ENCODE peak calls at places on chromosomes 4 and X, in four cellular contexts. X, N, Y and Q are unnamed samples.
A peak's percentile ranks its signal among the peaks of the same experiment; 100 is the strongest.

GRCh38 chr4:186669159-186669720 is 54.4 kb downstream of the FAT1 start:
- DNase-seq in X (peak; percentile 50), Y (no peak), N (peak; percentile 61), Q (no peak)

GRCh38 chr4:118997601-118998000 is 108.9 kb downstream of the SYNPO2 start:
- DNase-seq in N (no peak), Y (no peak), X (no peak), Q (no peak)

GRCh38 chr4:40325406-40326019 is 9.6 kb upstream of the CHRNA9 start:
- DNase-seq in N (peak; percentile 41), X (peak; percentile 54), Y (peak; percentile 72), Q (peak; percentile 48)

GRCh38 chr4:118141240-118141639 is 107.0 kb downstream of the NDST3 start:
- DNase-seq in X (no peak), Y (no peak), N (no peak), Q (no peak)

GRCh38 chr4:13984996-13985780 is 357.7 kb upstream of the BOD1L1 start:
- DNase-seq in N (no peak), Y (no peak), X (no peak), Q (no peak)

GRCh38 chr4:151359576-151359975 is 34.2 kb upstream of the SH3D19 start:
- DNase-seq in N (no peak), Y (no peak), X (no peak), Q (no peak)

GRCh38 chrX:34371740-34372139 is 239.6 kb upstream of the FAM47A start:
- DNase-seq in Y (no peak), X (no peak), N (no peak), Q (no peak)

GRCh38 chr4:139324620-139325019 is 22.3 kb upstream of the NDUFC1 start:
- DNase-seq in X (no peak), N (no peak), Y (no peak), Q (no peak)

GRCh38 chrX:153645921-153646481 is 1.0 kb upstream of the DUSP9 start:
- DNase-seq in N (no peak), Y (no peak), X (peak; percentile 79), Q (no peak)

GRCh38 chrX:21056636-21057035 is 317.6 kb upstream of the CNKSR2 start:
- DNase-seq in Y (no peak), N (no peak), X (no peak), Q (no peak)

GRCh38 chr4:8590546-8590880 is 2.1 kb upstream of the CPZ start:
- DNase-seq in N (no peak), Y (no peak), X (no peak), Q (no peak)

GRCh38 chr4:184453402-184454160 is 20.8 kb downstream of the IRF2 start:
- DNase-seq in Y (peak; percentile 23), N (no peak), X (no peak), Q (peak; percentile 21)

GRCh38 chr4:83024233-83024632 is 10.8 kb upstream of the COPS4 start:
- DNase-seq in N (no peak), X (no peak), Y (no peak), Q (no peak)

GRCh38 chr4:159252491-159252890 is 149.6 kb downstream of the RAPGEF2 start:
- DNase-seq in N (no peak), X (no peak), Y (no peak), Q (no peak)

GRCh38 chr4:6532102-6532501 is 42.9 kb upstream of the MAN2B2 start:
- DNase-seq in X (no peak), N (no peak), Y (no peak), Q (no peak)

GRCh38 chr4:153929651-153930050 is 140.8 kb upstream of the SFRP2 start:
- DNase-seq in Y (no peak), N (no peak), X (no peak), Q (no peak)

GRCh38 chr4:122705035-122705434 is 27.5 kb upstream of the BBS12 start:
- DNase-seq in X (no peak), Y (no peak), N (no peak), Q (no peak)

GRCh38 chr4:154586296-154587033 is 4.1 kb downstream of the FGA start:
- DNase-seq in Y (no peak), X (no peak), N (no peak), Q (no peak)

GRCh38 chr4:26204911-26205368 is 115.9 kb upstream of the RBPJ start:
- DNase-seq in X (no peak), N (peak; percentile 22), Y (no peak), Q (no peak)

GRCh38 chr4:140856692-140857091 is 100.5 kb upstream of the TBC1D9 start:
- DNase-seq in X (no peak), N (no peak), Y (no peak), Q (no peak)

GRCh38 chr4:75867135-75867534 is 35.1 kb downstream of the PPEF2 start:
- DNase-seq in X (no peak), N (no peak), Y (no peak), Q (no peak)

GRCh38 chrX:18390941-18391538 is 34.4 kb upstream of the CDKL5 start:
- DNase-seq in Y (peak; percentile 28), N (peak; percentile 63), X (peak; percentile 14), Q (peak; percentile 50)

GRCh38 chr4:163606885-163607284 is 112.4 kb downstream of the TMA16 start:
- DNase-seq in Y (no peak), N (no peak), X (no peak), Q (no peak)

GRCh38 chr4:10606483-10607155 is 77.9 kb downstream of the CLNK start:
- DNase-seq in N (no peak), X (no peak), Y (no peak), Q (no peak)

GRCh38 chr4:78065514-78066192 is 8.5 kb downstream of the FRAS1 start:
- DNase-seq in X (peak; percentile 8), N (no peak), Y (no peak), Q (peak; percentile 14)

GRCh38 chrX:104618106-104618895 is 52.3 kb downstream of the IL1RAPL2 start:
- DNase-seq in X (no peak), N (no peak), Y (no peak), Q (no peak)

GRCh38 chr4:32775049-32775448 is 2054.9 kb downstream of the PCDH7 start:
- DNase-seq in Y (no peak), X (peak; percentile 59), N (no peak), Q (peak; percentile 4)

GRCh38 chr4:17468638-17469221 is 43.2 kb downstream of the QDPR start:
- DNase-seq in N (peak; percentile 21), X (peak; percentile 13), Y (peak; percentile 34), Q (peak; percentile 53)

GRCh38 chrX:3743821-3744439 is 30.5 kb upstream of the PRKX start:
- DNase-seq in Y (no peak), N (no peak), X (no peak), Q (no peak)

GRCh38 chr4:40586729-40587128 is 42.9 kb downstream of the RBM47 start:
- DNase-seq in Y (no peak), N (no peak), X (no peak), Q (no peak)

GRCh38 chr4:130359537-130359936 is 1263.6 kb downstream of the C4orf33 start:
- DNase-seq in Y (no peak), N (no peak), X (peak; percentile 1), Q (no peak)

GRCh38 chr4:147674496-147674895 is 9.5 kb downstream of the PRMT9 start:
- DNase-seq in N (no peak), Y (no peak), X (no peak), Q (no peak)

GRCh38 chrX:123121241-123121640 is 62.8 kb upstream of the GRIA3 start:
- DNase-seq in X (no peak), Y (no peak), N (no peak), Q (no peak)

GRCh38 chr4:158778065-158778711 is 9.4 kb downstream of the FNIP2 start:
- DNase-seq in N (no peak), Y (no peak), X (no peak), Q (no peak)

GRCh38 chrX:12329476-12329875 is 191.2 kb downstream of the FRMPD4 start:
- DNase-seq in N (no peak), X (no peak), Y (no peak), Q (no peak)

GRCh38 chr4:31084806-31085416 is 364.7 kb downstream of the PCDH7 start:
- DNase-seq in Y (no peak), N (no peak), X (no peak), Q (no peak)

GRCh38 chrX:23554304-23554703 is 113.0 kb upstream of the PRDX4 start:
- DNase-seq in N (no peak), X (peak; percentile 6), Y (peak; percentile 8), Q (peak; percentile 26)

GRCh38 chr4:72312032-72312650 is 256.9 kb downstream of the ADAMTS3 start:
- DNase-seq in N (peak; percentile 25), Y (no peak), X (peak; percentile 1), Q (no peak)
- TF ChIP-seq ELF4 in N (no peak), Y (no peak), X (no peak), Q (no peak)

DNA sequence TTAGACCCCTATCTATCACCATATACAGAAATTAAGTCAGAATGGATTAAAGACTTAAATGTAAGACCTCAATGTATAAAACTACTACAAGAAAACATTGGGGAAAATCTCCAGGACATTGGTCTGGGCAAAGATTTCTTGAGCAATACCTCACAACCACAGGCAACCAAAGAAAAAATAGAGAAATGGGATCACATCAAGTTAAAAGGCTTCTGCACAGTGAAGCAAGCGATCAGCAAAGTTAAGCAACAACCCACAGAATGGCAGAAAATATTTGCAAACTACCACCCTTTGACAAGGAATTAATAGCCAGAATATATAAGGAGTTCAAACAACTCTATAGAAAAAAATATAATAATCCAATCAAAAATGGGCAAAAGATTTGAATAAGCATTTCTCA is 236.9 kb upstream of the EMCN start:
- DNase-seq in Y (no peak), X (no peak), N (no peak), Q (no peak)
- TF ChIP-seq ELF4 in Y (no peak), X (no peak), N (no peak), Q (no peak)

GRCh38 chrX:129346574-129346973 is 176.7 kb downstream of the SMARCA1 start:
- DNase-seq in X (no peak), N (no peak), Y (no peak), Q (no peak)

GRCh38 chrX:129347291-129347690 is 176.0 kb downstream of the SMARCA1 start:
- DNase-seq in Y (no peak), N (peak; percentile 42), X (no peak), Q (no peak)
- TF ChIP-seq ELF4 in Y (no peak), N (no peak), X (no peak), Q (no peak)

GRCh38 chrX:94400488-94400887 is 726.5 kb downstream of the FAM133A start:
- DNase-seq in N (peak; percentile 9), Y (no peak), X (peak; percentile 0), Q (no peak)

DNA sequence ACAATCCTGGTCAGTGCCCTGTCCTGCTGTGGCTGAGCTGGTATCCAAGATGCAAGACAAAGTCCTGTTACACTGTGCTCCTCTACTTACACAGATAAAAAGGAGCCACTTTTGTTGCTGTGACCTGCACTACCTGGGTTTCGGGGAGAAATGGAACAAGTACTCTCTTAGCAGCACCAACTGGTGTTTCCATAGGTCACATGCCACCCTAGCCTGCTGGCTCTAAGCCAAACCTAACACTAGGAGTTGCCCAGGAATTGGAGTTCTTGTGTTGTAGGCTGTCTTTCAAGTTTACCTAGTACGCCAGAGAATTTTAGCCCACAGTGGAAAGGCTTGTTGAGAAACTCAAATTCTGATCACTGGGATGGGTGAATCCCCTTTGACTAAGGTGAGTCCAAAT is 727.4 kb downstream of the FAM133A start:
- DNase-seq in X (no peak), N (no peak), Y (no peak), Q (no peak)
- TF ChIP-seq ELF4 in X (no peak), N (no peak), Y (no peak), Q (no peak)

GRCh38 chrX:48864210-48864609 is 28.8 kb upstream of the PCSK1N start:
- DNase-seq in Y (peak; percentile 39), X (peak; percentile 1), N (no peak), Q (no peak)
- TF ChIP-seq ELF4 in Y (no peak), X (no peak), N (no peak), Q (no peak)